ENCODE peak calls at places on chromosomes 1 and 21, in seven cellular contexts. X is Peyer's patch, H is neural progenitor cell, Z is heart left ventricle, J is hepatocyte, Q is AG04450, R is tibial nerve. K is an unnamed sample.

GRCh38 chr1:233412812-233413211 is 85.3 kb downstream of the MAP3K21 start:
- DNase-seq in X (no peak), H (no peak), Z (no peak), J (no peak), Q (no peak), R (no peak), K (no peak)

GRCh38 chr1:53704304-53704703 is 34.7 kb downstream of the GLIS1 start:
- DNase-seq in X (no peak), H (no peak), Z (no peak), J (no peak), Q (no peak), R (no peak), K (no peak)

GRCh38 chr1:109793089-109793485 is 29.4 kb upstream of the EPS8L3 start:
- DNase-seq in X (no peak), H (no peak), Z (no peak), J (no peak), Q (no peak), R (no peak), K (peak)

GRCh38 chr1:179708434-179709195 is 34.5 kb upstream of the FAM163A start:
- DNase-seq in X (no peak), H (peak), Z (no peak), J (no peak), Q (no peak), R (no peak), K (no peak)

GRCh38 chr1:33842348-33842747 is 21.5 kb upstream of the HMGB4 start:
- DNase-seq in X (no peak), H (no peak), Z (no peak), J (no peak), Q (no peak), R (no peak), K (no peak)

GRCh38 chr1:53075761-53076163 is 13.7 kb downstream of the PODN start:
- DNase-seq in X (peak), H (no peak), Z (peak), J (no peak), Q (no peak), R (no peak), K (peak)

GRCh38 chr1:177082855-177083741 is 81.4 kb downstream of the ASTN1 start:
- DNase-seq in X (no peak), H (no peak), Z (no peak), J (no peak), Q (no peak), R (peak), K (no peak)

GRCh38 chr1:201565771-201566528 is 27.0 kb downstream of the NAV1 start:
- DNase-seq in X (no peak), H (no peak), Z (no peak), J (no peak), Q (no peak), R (no peak), K (peak)

GRCh38 chr1:228862542-228863505 is 127.5 kb downstream of the RHOU start:
- DNase-seq in X (no peak), H (no peak), Z (no peak), J (no peak), Q (no peak), R (no peak), K (no peak)

GRCh38 chr1:119475866-119476439 is 31.1 kb upstream of the HSD3B1 start:
- DNase-seq in X (peak), H (peak), Z (no peak), J (peak), Q (no peak), R (peak), K (no peak)

GRCh38 chr1:214993419-214993818 is 89.1 kb upstream of the KCNK2 start:
- DNase-seq in X (no peak), H (no peak), Z (no peak), J (no peak), Q (peak), R (no peak), K (no peak)

GRCh38 chr1:245621589-245621988 is 466.8 kb downstream of the KIF26B start:
- DNase-seq in X (no peak), H (no peak), Z (no peak), J (no peak), Q (no peak), R (no peak), K (no peak)

GRCh38 chr1:27257155-27257554 is 22.7 kb downstream of the WDTC1 start:
- DNase-seq in X (no peak), H (no peak), Z (no peak), J (no peak), Q (no peak), R (no peak), K (no peak)

GRCh38 chr1:116374340-116375164 is 1.5 kb downstream of the ATP1A1 start:
- DNase-seq in X (peak), H (peak), Z (no peak), J (no peak), Q (no peak), R (no peak), K (no peak)

GRCh38 chr1:108953452-108953851 is 9.8 kb downstream of the CLCC1 start:
- DNase-seq in X (no peak), H (no peak), Z (no peak), J (no peak), Q (no peak), R (no peak), K (no peak)

GRCh38 chr1:14362331-14362730 is 236.2 kb upstream of the KAZN start:
- DNase-seq in X (no peak), H (no peak), Z (no peak), J (no peak), Q (no peak), R (no peak), K (no peak)

GRCh38 chr21:29124645-29125044 is 5.8 kb upstream of the MAP3K7CL start:
- DNase-seq in X (no peak), H (no peak), Z (no peak), J (no peak), Q (no peak), R (no peak), K (no peak)

GRCh38 chr21:34513109-34513675 is 1.2 kb upstream of the KCNE1 start:
- DNase-seq in X (no peak), H (peak), Z (no peak), J (no peak), Q (no peak), R (no peak), K (no peak)

GRCh38 chr1:62508187-62508758 is 71.4 kb downstream of the USP1 start:
- DNase-seq in X (no peak), H (peak), Z (no peak), J (peak), Q (peak), R (peak), K (no peak)

GRCh38 chr1:41612953-41613352 is 128.5 kb upstream of the EDN2 start:
- DNase-seq in X (no peak), H (no peak), Z (no peak), J (no peak), Q (no peak), R (no peak), K (no peak)

GRCh38 chr1:60129916-60130315 is 56.3 kb upstream of the C1orf87 start:
- DNase-seq in X (no peak), H (no peak), Z (no peak), J (no peak), Q (no peak), R (no peak), K (no peak)

GRCh38 chr1:197441990-197442389 is 173.9 kb downstream of the CRB1 start:
- DNase-seq in X (no peak), H (peak), Z (peak), J (peak), Q (peak), R (peak), K (no peak)

GRCh38 chr1:48688102-48688760 is 88.5 kb downstream of the BEND5 start:
- DNase-seq in X (no peak), H (peak), Z (no peak), J (no peak), Q (no peak), R (no peak), K (no peak)

GRCh38 chr1:181503130-181503810 is 20.0 kb downstream of the CACNA1E start:
- DNase-seq in X (no peak), H (no peak), Z (no peak), J (no peak), Q (no peak), R (peak), K (no peak)

GRCh38 chr1:89254658-89255287 is 17.9 kb downstream of the GBP5 start:
- DNase-seq in X (no peak), H (no peak), Z (no peak), J (no peak), Q (no peak), R (no peak), K (no peak)

GRCh38 chr21:38249879-38250278 is 6.9 kb upstream of the KCNJ15 start:
- DNase-seq in X (no peak), H (no peak), Z (no peak), J (no peak), Q (no peak), R (no peak), K (no peak)

GRCh38 chr1:220575718-220576497 is 48.0 kb downstream of the MARK1 start:
- DNase-seq in X (no peak), H (no peak), Z (no peak), J (no peak), Q (no peak), R (no peak), K (no peak)

GRCh38 chr1:211648336-211648735 is 27.1 kb downstream of the NEK2 start:
- DNase-seq in X (peak), H (no peak), Z (no peak), J (peak), Q (no peak), R (no peak), K (no peak)

GRCh38 chr1:47231314-47232186 is 475 bp downstream of the TAL1 start:
- DNase-seq in X (peak), H (peak), Z (peak), J (peak), Q (no peak), R (peak), K (no peak)

GRCh38 chr1:77504986-77505385 is 177.5 kb downstream of the ZZZ3 start:
- DNase-seq in X (no peak), H (no peak), Z (no peak), J (no peak), Q (no peak), R (no peak), K (no peak)

GRCh38 chr1:43560286-43560685 is 29.6 kb downstream of the PTPRF start:
- DNase-seq in X (no peak), H (no peak), Z (no peak), J (no peak), Q (no peak), R (no peak), K (no peak)

GRCh38 chr1:204751883-204752687 is 66.5 kb upstream of the LRRN2 start:
- DNase-seq in X (peak), H (peak), Z (no peak), J (peak), Q (no peak), R (no peak), K (peak)

GRCh38 chr1:169207825-169208520 is 101.5 kb downstream of the ATP1B1 start:
- DNase-seq in X (no peak), H (no peak), Z (no peak), J (no peak), Q (no peak), R (no peak), K (no peak)

GRCh38 chr21:38273745-38274544 is 17.2 kb downstream of the KCNJ15 start:
- DNase-seq in X (no peak), H (no peak), Z (no peak), J (no peak), Q (peak), R (peak), K (no peak)

GRCh38 chr1:182768973-182769372 is 20.6 kb upstream of the NPL start:
- DNase-seq in X (no peak), H (no peak), Z (no peak), J (no peak), Q (no peak), R (no peak), K (no peak)

DNA sequence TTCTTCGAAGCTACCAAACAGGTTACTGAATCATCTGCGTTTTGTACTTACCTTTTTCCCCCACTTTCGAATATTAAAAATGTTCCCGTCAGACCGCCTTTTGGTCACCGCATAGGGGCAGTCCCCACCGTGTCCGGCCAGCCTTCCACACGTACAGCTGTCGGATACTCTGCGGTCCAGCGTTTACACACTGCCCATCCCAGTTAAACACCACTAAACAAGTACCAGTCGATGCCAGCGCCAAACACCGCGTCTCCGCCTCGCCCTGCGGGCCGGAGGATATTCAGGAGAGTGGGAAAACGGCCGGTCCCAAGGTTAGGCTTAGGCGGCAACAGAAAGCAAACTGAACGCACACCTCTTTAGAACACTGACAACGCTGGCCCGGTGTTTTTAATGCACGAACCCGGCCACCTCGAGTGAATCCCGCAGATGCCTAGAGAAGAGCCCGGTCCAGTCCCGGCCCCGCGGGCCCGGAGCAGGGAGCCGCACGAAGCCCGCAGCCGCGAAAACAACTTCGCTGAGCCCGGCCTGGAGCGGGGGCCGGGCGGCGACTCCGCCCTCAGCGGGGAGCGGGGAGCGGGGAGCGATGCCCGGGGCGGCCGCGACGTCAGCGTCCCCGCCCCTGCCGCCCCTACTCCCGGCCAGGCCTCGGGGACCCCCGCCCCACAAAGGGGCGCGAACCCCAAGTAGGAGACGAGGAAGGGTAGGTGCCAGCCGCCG is 730 bp upstream of the PHF13 start:
- DNase-seq in X (no peak), H (peak), Z (peak), J (peak), Q (no peak), R (peak), K (no peak)
- H3K27ac ChIP-seq in X (peak), H (no peak), Z (peak), J (peak), Q (peak), R (peak), K (peak)

GRCh38 chr1:70727891-70728443 is 316.9 kb downstream of the CTH start:
- DNase-seq in X (no peak), H (peak), Z (peak), J (no peak), Q (no peak), R (no peak), K (no peak)
- TF ChIP-seq CTCF in X (no peak), H (no peak), Z (no peak), J (no peak), Q (no peak), R (no peak), K (no peak)

GRCh38 chr1:90710579-90711536 is 6.2 kb downstream of the BARHL2 start:
- DNase-seq in X (no peak), H (peak), Z (no peak), J (no peak), Q (no peak), R (no peak), K (no peak)
- H3K4me3 ChIP-seq in X (no peak), H (no peak), Z (no peak), J (no peak), Q (no peak), R (no peak), K (peak)

GRCh38 chr1:32361308-32361673 is 994 bp downstream of the FAM229A start:
- DNase-seq in X (no peak), H (no peak), Z (no peak), J (no peak), Q (no peak), R (no peak), K (no peak)
- H3K27ac ChIP-seq in X (no peak), H (no peak), Z (no peak), J (no peak), Q (no peak), R (peak), K (peak)

GRCh38 chr21:44485254-44485793 is 30.0 kb downstream of the LRRC3 start:
- DNase-seq in X (no peak), H (peak), Z (no peak), J (peak), Q (no peak), R (peak), K (no peak)
- TF ChIP-seq CTCF in X (no peak), H (peak), Z (no peak), J (peak), Q (no peak), R (no peak), K (no peak)

GRCh38 chr1:113887392-113887767 is at the start of gene BCL2L15:
- DNase-seq in X (no peak), H (no peak), Z (no peak), J (no peak), Q (no peak), R (no peak), K (no peak)
- H3K4me3 ChIP-seq in X (no peak), H (no peak), Z (no peak), J (no peak), Q (no peak), R (peak), K (no peak)

DNA sequence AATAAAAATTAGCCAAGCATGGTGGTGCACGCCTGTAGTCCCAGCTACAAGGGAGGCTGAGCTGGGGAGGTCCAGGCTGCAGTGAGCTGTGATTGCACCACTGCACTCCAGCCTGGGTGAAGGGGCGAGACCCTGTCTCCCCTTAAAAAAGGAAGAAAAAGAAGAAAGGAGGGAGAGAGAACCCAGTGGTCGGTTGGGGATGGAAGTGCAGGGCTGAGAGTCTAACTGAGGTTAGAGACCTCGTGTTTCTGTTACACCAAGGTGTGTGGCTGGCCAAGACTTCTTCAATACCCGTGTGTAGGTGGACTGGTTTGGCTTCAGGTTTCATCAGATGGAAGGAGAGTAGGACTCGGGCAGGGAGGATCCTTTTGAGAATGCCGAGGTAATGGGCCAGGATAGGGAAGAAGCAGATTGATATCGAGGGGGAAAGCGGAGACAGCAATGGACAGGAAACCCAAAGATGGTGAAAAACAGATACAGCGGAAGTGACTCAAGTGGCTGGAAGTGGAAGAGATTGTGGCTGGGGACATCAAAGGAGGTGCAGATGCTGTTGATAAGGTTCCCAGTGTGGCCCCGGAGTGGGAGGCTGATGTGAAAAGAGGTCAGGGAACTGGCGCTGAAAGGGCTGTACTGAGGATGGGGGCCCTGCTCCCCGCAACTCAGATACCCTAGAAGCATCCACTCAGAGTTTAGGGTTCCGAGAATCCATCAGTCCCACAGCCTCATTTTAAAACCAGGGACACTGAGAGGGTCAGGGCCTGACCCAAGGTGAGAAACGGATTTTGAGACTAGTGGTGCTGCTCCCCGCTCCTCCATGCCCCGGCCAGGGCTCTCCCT is 681 bp upstream of the UBXN10 start:
- DNase-seq in X (no peak), H (no peak), Z (no peak), J (no peak), Q (no peak), R (no peak), K (no peak)
- H3K27ac ChIP-seq in X (no peak), H (no peak), Z (peak), J (no peak), Q (no peak), R (no peak), K (no peak)

GRCh38 chr1:178151831-178152230 is 57.9 kb downstream of the RASAL2 start:
- DNase-seq in X (no peak), H (no peak), Z (no peak), J (no peak), Q (no peak), R (no peak), K (no peak)
- TF ChIP-seq CTCF in X (no peak), H (no peak), Z (no peak), J (no peak), Q (no peak), R (no peak), K (no peak)